ENCODE peak calls at places on chromosomes 12 and 14, in six cellular contexts. L is GM04503; G is HS-27A; O is stimulated activated CD4-positive, alpha-beta T cell treated with anti-CD3 and anti-CD28 coated beads, TNF-alpha, amount 100 ng/mL, for 4 hours; E is LHCN-M2; R is endothelial cell. C is an unnamed sample.

GRCh38 chr14:51430600-51430999 is 190.6 kb downstream of the TMX1 start:
- DNase-seq in L (no peak), G (no peak), R (no peak), E (peak), O (no peak), C (peak)

GRCh38 chr12:48764521-48764920 is 24.4 kb downstream of the ADCY6 start:
- DNase-seq in O (no peak), G (no peak), E (no peak), R (no peak), L (no peak), C (no peak)

GRCh38 chr12:12209043-12209442 is 57.8 kb downstream of the LRP6 start:
- DNase-seq in G (no peak), R (no peak), E (no peak), L (no peak), O (no peak), C (no peak)

GRCh38 chr12:27709932-27710591 is 570 bp upstream of the MRPS35 start:
- DNase-seq in L (no peak), R (no peak), O (no peak), E (peak), G (no peak), C (no peak)

GRCh38 chr12:122991623-122992275 is 11.3 kb downstream of the ARL6IP4 start:
- DNase-seq in L (no peak), R (no peak), G (no peak), E (no peak), O (no peak), C (no peak)

GRCh38 chr12:92041742-92042141 is 103.9 kb downstream of the BTG1 start:
- DNase-seq in R (no peak), G (no peak), E (no peak), L (no peak), O (no peak), C (no peak)

GRCh38 chr12:68001486-68002466 is 12.5 kb downstream of the IFNG-AS1 start:
- DNase-seq in R (no peak), E (peak), L (no peak), O (no peak), G (no peak), C (no peak)

GRCh38 chr12:5514016-5514415 is 82.1 kb downstream of the NTF3 start:
- DNase-seq in R (no peak), E (no peak), G (no peak), O (no peak), L (no peak), C (no peak)

GRCh38 chr14:90274808-90275454 is 18.6 kb downstream of the PSMC1 start:
- DNase-seq in L (no peak), O (no peak), G (no peak), R (no peak), E (peak), C (no peak)

GRCh38 chr12:119177056-119177325 is 1.7 kb upstream of the HSPB8 start:
- DNase-seq in O (no peak), E (no peak), L (no peak), R (no peak), G (no peak), C (no peak)

GRCh38 chr14:76510255-76510654 is 134.3 kb downstream of the ESRRB start:
- DNase-seq in L (no peak), R (no peak), O (no peak), E (no peak), G (no peak), C (no peak)

GRCh38 chr12:105257321-105257728 is 21.4 kb upstream of the APPL2 start:
- DNase-seq in O (no peak), E (peak), G (peak), R (no peak), L (peak), C (no peak)

GRCh38 chr12:108214046-108214445 is 85.0 kb downstream of the WSCD2 start:
- DNase-seq in L (no peak), O (no peak), E (no peak), G (no peak), R (no peak), C (no peak)

GRCh38 chr14:59829469-59829868 is 41.1 kb downstream of the RTN1 start:
- DNase-seq in G (no peak), R (no peak), L (no peak), O (no peak), E (peak), C (no peak)

GRCh38 chr12:105335856-105336255 is 5.4 kb downstream of the C12orf75 start:
- DNase-seq in R (no peak), E (no peak), O (no peak), G (no peak), L (no peak), C (no peak)